ENCODE peak calls at places on chromosomes 3 and 15, in eight cellular contexts. I is OCI-LY7, G is A549, M is AG04450, R is fibroblast of mammary gland, H is thoracic aorta, Q is neural progenitor cell, U is AG09309. J is an unnamed sample.

GRCh38 chr3:46578973-46579755 is 13.1 kb upstream of the LRRC2 start:
- DNase-seq in M (no peak), R (no peak), G (no peak), H (no peak), I (no peak), U (no peak), Q (no peak), J (no peak)

GRCh38 chr3:151085889-151086483 is 522 bp downstream of the MED12L start:
- DNase-seq in Q (peak), U (no peak), R (no peak), M (no peak), I (peak), H (no peak), G (peak), J (no peak)

GRCh38 chr15:39075756-39076341 is 505.0 kb upstream of the THBS1 start:
- DNase-seq in H (no peak), M (no peak), I (no peak), G (no peak), Q (no peak), U (no peak), R (no peak), J (no peak)

GRCh38 chr3:184192889-184193288 is 6.9 kb downstream of the ABCF3 start:
- DNase-seq in M (no peak), I (no peak), R (no peak), U (no peak), H (no peak), Q (no peak), G (no peak), J (no peak)

GRCh38 chr3:16079519-16079918 is 95.0 kb upstream of the GALNT15 start:
- DNase-seq in G (no peak), H (no peak), M (no peak), R (peak), Q (no peak), I (no peak), U (no peak), J (no peak)

GRCh38 chr3:37867144-37867543 is 5.5 kb downstream of the CTDSPL start:
- DNase-seq in G (no peak), H (no peak), M (no peak), Q (no peak), R (no peak), U (no peak), I (no peak), J (no peak)

GRCh38 chr3:53194218-53195065 is 33.4 kb downstream of the PRKCD start:
- DNase-seq in M (no peak), G (no peak), H (no peak), Q (peak), I (no peak), U (no peak), R (peak), J (no peak)

GRCh38 chr3:79085166-79085565 is 682.6 kb downstream of the ROBO1 start:
- DNase-seq in R (peak), Q (no peak), U (no peak), M (peak), G (no peak), I (no peak), H (no peak), J (no peak)

GRCh38 chr3:113712129-113712528 is 15.7 kb upstream of the USF3 start:
- DNase-seq in I (no peak), Q (no peak), M (no peak), H (no peak), R (peak), U (no peak), G (no peak), J (no peak)

GRCh38 chr15:70096215-70096974 is 1.3 kb downstream of the TLE3 start:
- DNase-seq in M (no peak), I (peak), G (peak), Q (no peak), R (peak), H (no peak), U (no peak), J (no peak)

GRCh38 chr3:128854382-128854939 is 25.0 kb upstream of the ACAD9 start:
- DNase-seq in R (no peak), M (no peak), U (no peak), I (peak), H (no peak), Q (no peak), G (no peak), J (no peak)

GRCh38 chr3:153614563-153614962 is 452.5 kb downstream of the RAP2B start:
- DNase-seq in M (peak), H (no peak), Q (no peak), R (peak), I (no peak), G (no peak), U (peak), J (no peak)

GRCh38 chr15:74240897-74241614 is 4.9 kb downstream of the CCDC33 start:
- DNase-seq in I (no peak), M (no peak), U (no peak), H (no peak), G (no peak), R (no peak), Q (no peak), J (no peak)

GRCh38 chr3:87186631-87187159 is 40.4 kb upstream of the CHMP2B start:
- DNase-seq in U (no peak), I (no peak), G (no peak), M (no peak), R (no peak), Q (no peak), H (no peak), J (no peak)

GRCh38 chr15:51494411-51495314 is 127.9 kb downstream of the DMXL2 start:
- DNase-seq in I (no peak), G (no peak), M (peak), U (no peak), H (no peak), Q (no peak), R (peak), J (no peak)

GRCh38 chr3:196726788-196727675 is 12.6 kb upstream of the PAK2 start:
- DNase-seq in G (no peak), H (no peak), R (peak), U (no peak), Q (no peak), M (no peak), I (no peak), J (no peak)

GRCh38 chr3:155292693-155293092 is 790 bp downstream of the STRIT1 start:
- DNase-seq in Q (no peak), M (no peak), R (no peak), G (no peak), I (no peak), U (no peak), H (no peak), J (no peak)

GRCh38 chr3:106176734-106177133 is 307.9 kb upstream of the CBLB start:
- DNase-seq in Q (no peak), G (no peak), I (no peak), U (no peak), R (peak), M (no peak), H (no peak), J (peak)

GRCh38 chr3:157174265-157174615 is 14.3 kb upstream of the CCNL1 start:
- DNase-seq in I (peak), H (no peak), M (no peak), Q (peak), R (no peak), G (peak), U (no peak), J (no peak)

GRCh38 chr3:178155521-178155920 is 380.7 kb upstream of the KCNMB2 start:
- DNase-seq in U (no peak), H (no peak), I (no peak), G (no peak), R (no peak), M (no peak), Q (peak), J (no peak)

GRCh38 chr15:52567886-52568568 is 803 bp downstream of the ARPP19 start:
- DNase-seq in I (peak), Q (no peak), G (peak), M (no peak), R (peak), H (no peak), U (no peak), J (no peak)

GRCh38 chr3:44966795-44967278 is 9.1 kb downstream of the ZDHHC3 start:
- DNase-seq in U (no peak), M (no peak), Q (no peak), R (no peak), H (no peak), G (no peak), I (no peak), J (no peak)

GRCh38 chr3:25001041-25001591 is 426.9 kb upstream of the RARB start:
- DNase-seq in G (no peak), I (no peak), R (no peak), U (peak), Q (peak), H (no peak), M (no peak), J (no peak)

GRCh38 chr3:107953707-107954106 is 137.1 kb downstream of the CD47 start:
- DNase-seq in R (no peak), U (no peak), M (no peak), I (no peak), Q (no peak), H (no peak), G (no peak), J (no peak)

GRCh38 chr3:77370413-77370812 is 330.5 kb downstream of the ROBO2 start:
- DNase-seq in G (no peak), U (peak), R (peak), H (no peak), Q (no peak), I (no peak), M (peak), J (no peak)

GRCh38 chr15:56047354-56047753 is 53.9 kb upstream of the NEDD4 start:
- DNase-seq in I (no peak), U (no peak), G (no peak), M (no peak), R (no peak), Q (no peak), H (no peak), J (no peak)

GRCh38 chr3:135922903-135923250 is 42.7 kb upstream of the PPP2R3A start:
- DNase-seq in M (no peak), Q (no peak), G (no peak), H (no peak), I (no peak), U (no peak), R (no peak), J (no peak)

GRCh38 chr15:85047271-85047948 is 65.8 kb downstream of the PDE8A start:
- DNase-seq in I (no peak), M (peak), R (peak), U (peak), G (peak), H (no peak), Q (no peak), J (no peak)

DNA sequence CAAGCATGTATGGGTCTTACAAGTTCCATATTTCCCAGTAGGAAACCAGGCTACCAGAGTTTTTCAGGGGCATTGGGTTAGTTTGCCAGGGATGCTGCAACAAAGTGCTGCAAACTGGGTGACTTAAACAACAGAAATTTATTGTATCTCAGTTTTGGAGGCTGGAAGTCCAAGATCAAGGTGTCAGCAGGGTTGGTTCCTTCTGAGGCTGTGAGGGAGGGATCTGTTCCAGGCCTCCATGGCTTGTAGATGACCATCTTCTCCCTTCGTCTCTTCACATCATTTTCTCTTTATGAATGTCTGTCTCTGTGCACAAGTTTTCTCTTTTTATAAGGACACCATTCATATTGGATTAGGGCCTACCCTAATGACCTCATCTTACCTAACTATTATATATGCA is 114.7 kb downstream of the LRRC28 start:
- DNase-seq in G (no peak), H (no peak), R (no peak), I (no peak), U (no peak), M (no peak), Q (no peak), J (no peak)
- H3K4me3 ChIP-seq in G (no peak), H (no peak), R (no peak), I (no peak), U (no peak), M (no peak), Q (no peak), J (no peak)

DNA sequence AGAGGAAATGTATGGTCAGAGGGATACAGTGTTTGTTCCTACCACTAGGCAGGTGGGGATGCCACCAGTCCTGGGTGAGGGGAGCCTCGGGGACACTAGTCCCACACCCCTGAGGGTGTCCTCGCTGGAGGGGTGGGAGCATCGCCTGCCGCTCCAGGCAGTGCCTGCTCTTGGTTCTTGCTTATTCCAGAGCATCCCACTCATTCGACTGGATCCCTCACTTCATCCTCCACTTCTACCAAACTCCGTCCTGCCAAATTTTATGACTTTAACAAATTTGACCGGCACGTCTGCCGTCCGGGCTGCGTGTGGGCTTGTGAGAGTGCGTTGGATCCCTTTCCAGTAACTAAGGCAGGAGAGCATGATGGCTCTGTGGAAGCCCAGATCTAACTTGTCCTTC is 34.8 kb downstream of the MGLL start:
- DNase-seq in G (no peak), U (no peak), I (no peak), M (no peak), Q (no peak), R (no peak), H (no peak), J (no peak)
- TF ChIP-seq CTCF in G (no peak), U (no peak), I (no peak), M (no peak), Q (no peak), R (no peak), H (no peak), J (no peak)

DNA sequence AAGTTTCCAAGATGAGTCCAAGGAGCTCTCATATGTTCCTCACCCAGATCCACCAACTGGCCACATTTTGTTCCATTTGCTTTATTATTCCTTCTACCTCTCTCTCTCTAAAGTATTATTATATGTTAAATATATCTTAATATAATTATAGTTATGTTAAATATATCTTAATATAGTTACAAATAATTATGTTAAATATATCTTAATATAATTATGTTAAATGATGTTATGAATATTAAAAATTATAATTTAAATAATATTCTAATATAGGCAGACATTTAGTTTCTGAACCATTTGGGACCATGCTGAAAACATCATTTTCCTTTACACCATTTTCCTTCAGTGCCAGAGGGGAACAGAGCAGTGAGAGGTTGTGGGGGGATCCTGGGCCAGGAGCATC is 50.0 kb upstream of the MEX3B start:
- DNase-seq in U (no peak), G (no peak), R (no peak), H (no peak), Q (no peak), M (no peak), I (no peak), J (no peak)
- H3K4me3 ChIP-seq in U (no peak), G (no peak), R (no peak), H (no peak), Q (no peak), M (no peak), I (no peak), J (no peak)

GRCh38 chr15:29820802-29821160 is 1.5 kb downstream of the TJP1 start:
- DNase-seq in U (no peak), H (no peak), I (no peak), M (no peak), R (no peak), G (no peak), Q (no peak), J (no peak)

GRCh38 chr15:29819979-29820801 is 2.1 kb downstream of the TJP1 start:
- DNase-seq in H (no peak), R (no peak), Q (no peak), M (no peak), G (no peak), I (no peak), U (no peak), J (no peak)

GRCh38 chr15:29822100-29822684 is at the start of gene TJP1:
- DNase-seq in G (peak), I (no peak), Q (peak), U (no peak), R (peak), H (no peak), M (peak), J (no peak)

GRCh38 chr15:29822685-29823459 is 604 bp upstream of the TJP1 start:
- DNase-seq in Q (peak), M (peak), I (no peak), H (peak), U (no peak), G (peak), R (peak), J (no peak)

GRCh38 chr15:29821416-29822099 is 710 bp downstream of the TJP1 start:
- DNase-seq in H (no peak), G (peak), M (peak), Q (peak), I (no peak), R (peak), U (peak), J (no peak)
- TF ChIP-seq CTCF in H (peak), G (no peak), M (peak), Q (no peak), I (no peak), R (no peak), U (peak), J (no peak)